ENCODE peak calls at places on chromosomes 2 and 18, in six cellular contexts. Z is IMR-90, P is mesenchymal stem cell, V is H1, T is mesendoderm, F is H9. H is an unnamed sample. For H3K4me1, the result is how much of the 10 kb centered on the place peaks cover.

GRCh38 chr2:232503792-232504323 is 16.2 kb upstream of the ECEL1 start:
- DNase-seq in Z (no peak), F (no peak), T (no peak), P (no peak), V (no peak), H (no peak)

GRCh38 chr2:189304360-189304759 is 124.8 kb upstream of the COL5A2 start:
- DNase-seq in Z (no peak), V (no peak), T (peak), P (no peak), F (no peak), H (no peak)

GRCh38 chr18:55322176-55322735 is 265.7 kb downstream of the TCF4 start:
- DNase-seq in Z (peak), P (peak), T (peak), V (no peak), F (peak), H (peak)

GRCh38 chr2:166419616-166419934 is 43.8 kb upstream of the SCN9A start:
- DNase-seq in T (peak), P (peak), F (no peak), V (no peak), Z (peak), H (peak)

GRCh38 chr18:75247041-75247551 is 36.5 kb downstream of the TSHZ1 start:
- DNase-seq in V (no peak), T (no peak), Z (peak), F (no peak), P (peak), H (no peak)

GRCh38 chr2:232365621-232366321 is 12.8 kb upstream of the ALPP start:
- DNase-seq in P (peak), T (peak), Z (peak), F (peak), V (no peak), H (no peak)

GRCh38 chr2:211373203-211373602 is 816.8 kb downstream of the CPS1 start:
- DNase-seq in F (no peak), T (peak), Z (no peak), P (no peak), V (no peak), H (no peak)

GRCh38 chr2:239326831-239327535 is 73.8 kb downstream of the HDAC4 start:
- DNase-seq in F (peak), Z (peak), T (no peak), P (peak), V (no peak), H (no peak)

GRCh38 chr2:27736890-27737204 is 34.7 kb upstream of the MRPL33 start:
- DNase-seq in P (no peak), V (no peak), F (no peak), T (no peak), Z (no peak), H (no peak)

GRCh38 chr2:232376260-232376659 is 2.3 kb upstream of the ALPP start:
- DNase-seq in P (no peak), T (no peak), Z (no peak), F (no peak), V (no peak), H (no peak)

GRCh38 chr2:1132328-1132964 is 181.8 kb downstream of the SNTG2 start:
- DNase-seq in P (no peak), F (no peak), V (no peak), T (no peak), Z (no peak), H (no peak)

GRCh38 chr2:216189410-216189809 is 80.3 kb downstream of the XRCC5 start:
- DNase-seq in P (no peak), T (no peak), V (no peak), Z (peak), F (no peak), H (no peak)

GRCh38 chr2:212595036-212595654 is 56.5 kb upstream of the ERBB4 start:
- DNase-seq in P (peak), T (peak), Z (peak), V (no peak), F (no peak), H (no peak)

GRCh38 chr2:239719791-239720410 is 305.2 kb downstream of the NDUFA10 start:
- DNase-seq in T (no peak), P (no peak), Z (no peak), F (peak), V (no peak), H (no peak)

GRCh38 chr2:174013310-174013751 is 48.2 kb upstream of the SP3 start:
- DNase-seq in V (no peak), Z (no peak), T (peak), F (peak), P (no peak), H (no peak)

GRCh38 chr2:241225983-241226382 is 37.5 kb downstream of the ANO7 start:
- DNase-seq in T (no peak), V (no peak), P (no peak), F (no peak), Z (no peak), H (no peak)

GRCh38 chr2:195488567-195488966 is 168.5 kb upstream of the SLC39A10 start:
- DNase-seq in T (no peak), V (no peak), P (no peak), Z (peak), F (no peak), H (no peak)

GRCh38 chr18:36186461-36187137 is 698 bp upstream of the MOCOS start:
- DNase-seq in T (peak), V (no peak), F (peak), Z (no peak), P (peak), H (no peak)

GRCh38 chr2:12619975-12620374 is 96.8 kb upstream of the TRIB2 start:
- DNase-seq in Z (peak), T (no peak), F (no peak), V (no peak), P (peak), H (no peak)

GRCh38 chr2:234905547-234906260 is 46.1 kb upstream of the SH3BP4 start:
- DNase-seq in P (no peak), Z (peak), T (no peak), V (no peak), F (peak), H (no peak)

GRCh38 chr2:158953926-158954763 is 14.3 kb upstream of the TANC1 start:
- DNase-seq in F (no peak), P (peak), V (no peak), T (no peak), Z (peak), H (no peak)

GRCh38 chr2:38104598-38104997 is 28.6 kb upstream of the CYP1B1 start:
- DNase-seq in Z (no peak), V (no peak), F (no peak), P (no peak), T (no peak), H (no peak)

GRCh38 chr2:71545572-71546274 is 92.4 kb downstream of the DYSF start:
- DNase-seq in P (peak), V (peak), F (peak), T (peak), Z (peak), H (peak)

GRCh38 chr2:174761837-174762236 is 2.4 kb downstream of the CHRNA1 start:
- DNase-seq in P (peak), Z (peak), T (peak), V (no peak), F (no peak), H (no peak)

GRCh38 chr2:44822174-44822573 is 119.3 kb upstream of the SIX3 start:
- DNase-seq in T (no peak), P (no peak), Z (no peak), V (no peak), F (no peak), H (no peak)

GRCh38 chr2:165629776-165630175 is 160.3 kb downstream of the CSRNP3 start:
- DNase-seq in F (no peak), Z (no peak), T (no peak), V (no peak), P (no peak), H (no peak)

GRCh38 chr2:163252199-163252598 is 413.6 kb upstream of the KCNH7 start:
- DNase-seq in V (no peak), F (no peak), T (no peak), Z (no peak), P (no peak), H (no peak)

GRCh38 chr18:50162486-50163304 is 32.3 kb downstream of the MYO5B start:
- DNase-seq in T (peak), V (no peak), P (no peak), Z (no peak), F (no peak), H (no peak)

GRCh38 chr2:26316041-26316440 is 29.9 kb upstream of the SELENOI start:
- DNase-seq in P (no peak), V (no peak), F (no peak), Z (no peak), T (peak), H (no peak)

GRCh38 chr2:47029737-47030524 is 114.3 kb upstream of the MCFD2 start:
- DNase-seq in F (no peak), Z (peak), V (no peak), P (peak), T (no peak), H (no peak)

GRCh38 chr2:187079901-187080300 is 230.9 kb upstream of the ZSWIM2 start:
- DNase-seq in V (no peak), P (no peak), T (no peak), F (no peak), Z (no peak), H (no peak)

GRCh38 chr2:236912316-236913153 is 173.2 kb upstream of the COPS8 start:
- DNase-seq in F (no peak), V (no peak), Z (no peak), P (no peak), T (no peak), H (no peak)

GRCh38 chr18:11953113-11953512 is 28.2 kb upstream of the IMPA2 start:
- DNase-seq in Z (peak), V (no peak), T (no peak), P (peak), F (no peak), H (no peak)

GRCh38 chr2:238425979-238426567 is 654 bp upstream of the ASB1 start:
- DNase-seq in T (peak), P (peak), V (no peak), F (no peak), Z (peak), H (peak)

GRCh38 chr2:111903516-111903915 is 5.1 kb downstream of the MERTK start:
- DNase-seq in T (no peak), V (no peak), P (no peak), F (no peak), Z (no peak), H (no peak)
- H3K27ac ChIP-seq in T (no peak), V (no peak), P (no peak), F (no peak), Z (no peak), H (no peak)

GRCh38 chr18:48569915-48570264 is 31.1 kb downstream of the CTIF start:
- DNase-seq in F (no peak), Z (no peak), V (no peak), P (no peak), T (no peak), H (no peak)

GRCh38 chr18:48565105-48565504 is 26.3 kb downstream of the CTIF start:
- DNase-seq in V (no peak), T (no peak), P (no peak), F (no peak), Z (no peak), H (no peak)

GRCh38 chr18:48569139-48569914 is 30.5 kb downstream of the CTIF start:
- DNase-seq in V (no peak), T (no peak), Z (no peak), F (no peak), P (no peak), H (no peak)

GRCh38 chr18:48566588-48566987 is 27.8 kb downstream of the CTIF start:
- DNase-seq in F (no peak), P (peak), T (peak), V (no peak), Z (no peak), H (no peak)

GRCh38 chr18:48567388-48567787 is 28.6 kb downstream of the CTIF start:
- DNase-seq in T (no peak), P (no peak), V (no peak), F (no peak), Z (no peak), H (no peak)
- H3K23ac ChIP-seq in T (no peak), P (no peak), V (no peak), F (no peak), Z (no peak), H (no peak)

DNA sequence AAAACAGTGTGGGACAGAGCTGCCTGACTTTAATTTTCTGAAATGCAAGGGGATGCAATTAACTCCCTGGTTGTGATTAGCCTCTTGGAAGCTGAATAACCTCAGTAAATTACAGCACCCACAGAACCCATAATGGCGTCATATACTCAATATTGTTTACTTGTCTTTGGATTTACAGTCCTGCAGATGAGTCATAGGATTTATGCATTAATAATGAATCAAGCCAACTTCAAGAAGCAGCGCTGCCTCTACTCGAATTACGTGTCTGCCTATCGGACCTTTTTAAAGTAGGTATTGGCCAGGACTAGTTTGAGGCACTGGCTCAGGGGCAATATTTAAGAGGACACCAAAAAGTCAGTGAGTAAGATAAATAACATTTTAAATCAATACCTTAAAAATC is 587.6 kb downstream of the NRXN1 start:
- DNase-seq in V (no peak), T (no peak), Z (no peak), P (peak), F (no peak), H (no peak)
- H3K4me1 ChIP-seq in V (under half), T (under half), Z (under half), P (under half), F (under half), H (under half)

GRCh38 chr2:16406497-16406896 is 259.1 kb downstream of the CYRIA start:
- DNase-seq in P (no peak), F (no peak), T (peak), V (no peak), Z (no peak), H (no peak)
- H3K27ac ChIP-seq in P (no peak), F (no peak), T (no peak), V (no peak), Z (no peak), H (peak)

DNA sequence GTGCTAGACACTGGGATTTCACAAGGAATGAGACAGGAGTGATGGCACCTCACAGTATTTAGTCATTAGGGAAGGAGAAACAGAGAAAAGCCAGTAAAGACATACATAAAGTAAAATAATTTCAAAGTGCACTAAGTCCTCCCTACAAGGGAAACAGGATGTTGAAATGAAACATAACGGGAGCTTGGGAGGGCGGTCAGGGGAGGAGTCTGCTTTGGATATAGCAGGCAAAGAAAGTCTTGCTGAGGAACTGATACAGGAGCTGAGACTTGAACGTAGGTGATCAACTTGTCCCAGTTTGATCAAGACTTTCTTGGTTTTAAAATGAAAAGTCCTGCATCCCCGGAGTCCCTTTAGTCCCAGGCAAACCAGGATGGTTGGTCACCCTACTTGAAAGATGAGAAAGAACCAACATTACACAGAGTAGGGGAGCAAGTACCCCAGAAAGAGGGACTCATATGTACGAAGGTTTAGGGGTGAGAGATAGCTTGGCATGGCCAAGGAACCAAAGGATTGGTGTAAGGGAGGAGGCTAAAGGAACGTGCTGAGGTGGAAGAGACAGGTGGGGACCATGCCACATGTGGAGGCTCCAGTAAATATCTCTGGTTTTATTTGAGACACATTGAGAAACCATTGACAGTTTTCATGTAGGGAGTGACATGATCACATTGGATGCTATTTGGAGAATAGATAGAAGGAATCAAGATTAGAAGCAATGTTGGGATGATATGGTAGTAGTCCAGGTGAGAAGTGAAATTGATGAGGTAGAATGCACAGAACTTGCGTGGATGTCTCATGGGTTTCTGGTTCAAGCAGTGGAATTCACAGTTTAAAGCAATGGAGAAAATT is 28.4 kb downstream of the FBXO48 start:
- DNase-seq in T (no peak), V (no peak), F (no peak), Z (no peak), P (no peak), H (no peak)
- H3K23ac ChIP-seq in T (no peak), V (no peak), F (no peak), Z (no peak), P (no peak), H (no peak)

GRCh38 chr2:85435220-85435958 is 16.9 kb downstream of the SH2D6 start:
- DNase-seq in F (no peak), V (no peak), T (no peak), P (no peak), Z (no peak), H (no peak)

GRCh38 chr2:85430780-85431601 is 12.5 kb downstream of the SH2D6 start:
- DNase-seq in P (no peak), V (no peak), F (peak), T (peak), Z (no peak), H (peak)

GRCh38 chr2:85434677-85435076 is 16.2 kb downstream of the SH2D6 start:
- DNase-seq in P (no peak), T (no peak), F (no peak), V (no peak), Z (no peak), H (no peak)

GRCh38 chr2:85431787-85432186 is 13.3 kb downstream of the SH2D6 start:
- DNase-seq in F (no peak), P (no peak), V (no peak), Z (no peak), T (no peak), H (no peak)

GRCh38 chr2:85433511-85434089 is 15.1 kb downstream of the SH2D6 start:
- DNase-seq in F (no peak), Z (peak), P (peak), V (no peak), T (no peak), H (no peak)
- H3K4me1 ChIP-seq in F (under half), Z (under half), P (half or more), V (half or more), T (under half), H (under half)

GRCh38 chr2:144701259-144701658 is 181.3 kb upstream of the ZEB2 start:
- DNase-seq in Z (no peak), V (no peak), T (no peak), P (no peak), F (no peak), H (no peak)
- H3K27ac ChIP-seq in Z (no peak), V (no peak), T (no peak), P (no peak), F (no peak), H (no peak)

H was measured in neuronal stem cell.